ENCODE peak calls at places on chromosomes 3 and 15, in seven cellular contexts. U is nephron progenitor cell, A is cardiac muscle cell, C is bronchial epithelial cell, R is type B pancreatic cell, V is dorsolateral prefrontal cortex, W is HFF-Myc. Q is an unnamed sample.

GRCh38 chr15:43895586-43895985 is 68.8 kb downstream of the WDR76 start:
- DNase-seq in W (no peak), V (no peak), R (no peak), A (no peak), U (no peak), C (no peak), Q (no peak)

GRCh38 chr3:39052613-39053012 is 797 bp downstream of the WDR48 start:
- DNase-seq in W (no peak), A (no peak), R (no peak), U (peak), C (peak), V (no peak), Q (no peak)

GRCh38 chr15:30905821-30906220 is 2.1 kb downstream of the FAN1 start:
- DNase-seq in U (no peak), V (no peak), R (no peak), C (no peak), W (no peak), A (peak), Q (peak)

GRCh38 chr3:23956701-23957100 is 11.6 kb downstream of the NR1D2 start:
- DNase-seq in A (no peak), V (no peak), R (no peak), W (no peak), C (no peak), U (no peak), Q (no peak)

GRCh38 chr3:125480656-125481374 is 39.2 kb downstream of the SNX4 start:
- DNase-seq in W (no peak), U (no peak), V (no peak), A (peak), R (no peak), C (peak), Q (no peak)

GRCh38 chr3:131356006-131356405 is 25.6 kb upstream of the NUDT16 start:
- DNase-seq in A (no peak), W (peak), V (no peak), R (no peak), C (no peak), U (no peak), Q (no peak)

GRCh38 chr3:131250466-131250865 is 131.1 kb upstream of the NUDT16 start:
- DNase-seq in C (peak), W (no peak), R (no peak), V (no peak), A (no peak), U (no peak), Q (no peak)

GRCh38 chr3:42823351-42823750 is 14.1 kb downstream of the ACKR2 start:
- DNase-seq in R (no peak), U (no peak), W (no peak), C (peak), V (no peak), A (no peak), Q (no peak)

GRCh38 chr3:79250746-79251145 is 517.1 kb downstream of the ROBO1 start:
- DNase-seq in W (no peak), C (no peak), V (no peak), U (no peak), R (no peak), A (no peak), Q (no peak)

GRCh38 chr15:32029409-32029861 is 880 bp upstream of the CHRNA7 start:
- DNase-seq in C (no peak), W (no peak), U (peak), R (peak), A (peak), V (peak), Q (no peak)

GRCh38 chr15:94596707-94597106 is 365.3 kb downstream of the MCTP2 start:
- DNase-seq in U (no peak), R (no peak), C (no peak), W (no peak), V (no peak), A (no peak), Q (no peak)

GRCh38 chr3:141237701-141238521 is 6.3 kb downstream of the PXYLP1 start:
- DNase-seq in C (no peak), V (peak), W (no peak), A (peak), R (peak), U (no peak), Q (peak)

GRCh38 chr3:58308728-58309127 is 2.4 kb downstream of the HTD2 start:
- DNase-seq in R (no peak), A (peak), V (no peak), C (no peak), W (no peak), U (no peak), Q (no peak)

GRCh38 chr3:65019412-65020093 is 331.8 kb upstream of the ADAMTS9 start:
- DNase-seq in R (no peak), W (no peak), V (no peak), A (no peak), U (no peak), C (peak), Q (no peak)

GRCh38 chr3:4561661-4562060 is 68.5 kb downstream of the ITPR1 start:
- DNase-seq in W (no peak), U (no peak), R (no peak), V (no peak), C (no peak), A (no peak), Q (no peak)

DNA sequence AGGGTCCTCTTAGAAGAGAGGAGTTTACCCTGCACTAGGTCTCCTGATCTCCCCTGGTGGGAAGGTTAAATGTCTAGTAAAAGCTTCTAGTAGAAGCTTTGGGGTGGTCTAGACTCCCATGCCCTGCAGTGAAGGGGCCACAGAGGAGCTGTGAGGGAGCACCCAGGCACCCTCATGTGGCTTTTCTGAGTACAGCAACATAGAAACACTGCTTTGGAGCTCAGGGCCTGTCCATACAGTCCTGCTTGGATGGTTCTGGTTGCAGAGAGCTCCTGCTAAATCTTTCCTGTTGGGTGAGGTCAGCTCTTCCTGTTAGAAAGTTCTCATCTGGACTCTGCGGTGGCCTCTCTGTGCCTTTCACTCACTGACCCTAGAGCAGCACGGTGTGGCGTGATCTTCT is 47.8 kb downstream of the GPD1L start:
- DNase-seq in R (no peak), C (no peak), A (no peak), W (no peak), V (no peak), U (no peak), Q (no peak)
- TF ChIP-seq CTCF in R (peak), C (peak), A (peak), W (no peak), V (no peak), U (peak), Q (peak)

GRCh38 chr15:45314960-45315359 is 62.9 kb downstream of the SLC28A2 start:
- DNase-seq in A (peak), U (no peak), R (no peak), V (no peak), C (no peak), W (no peak), Q (no peak)
- TF ChIP-seq CTCF in A (peak), U (no peak), R (no peak), V (peak), C (no peak), W (peak), Q (peak)

DNA sequence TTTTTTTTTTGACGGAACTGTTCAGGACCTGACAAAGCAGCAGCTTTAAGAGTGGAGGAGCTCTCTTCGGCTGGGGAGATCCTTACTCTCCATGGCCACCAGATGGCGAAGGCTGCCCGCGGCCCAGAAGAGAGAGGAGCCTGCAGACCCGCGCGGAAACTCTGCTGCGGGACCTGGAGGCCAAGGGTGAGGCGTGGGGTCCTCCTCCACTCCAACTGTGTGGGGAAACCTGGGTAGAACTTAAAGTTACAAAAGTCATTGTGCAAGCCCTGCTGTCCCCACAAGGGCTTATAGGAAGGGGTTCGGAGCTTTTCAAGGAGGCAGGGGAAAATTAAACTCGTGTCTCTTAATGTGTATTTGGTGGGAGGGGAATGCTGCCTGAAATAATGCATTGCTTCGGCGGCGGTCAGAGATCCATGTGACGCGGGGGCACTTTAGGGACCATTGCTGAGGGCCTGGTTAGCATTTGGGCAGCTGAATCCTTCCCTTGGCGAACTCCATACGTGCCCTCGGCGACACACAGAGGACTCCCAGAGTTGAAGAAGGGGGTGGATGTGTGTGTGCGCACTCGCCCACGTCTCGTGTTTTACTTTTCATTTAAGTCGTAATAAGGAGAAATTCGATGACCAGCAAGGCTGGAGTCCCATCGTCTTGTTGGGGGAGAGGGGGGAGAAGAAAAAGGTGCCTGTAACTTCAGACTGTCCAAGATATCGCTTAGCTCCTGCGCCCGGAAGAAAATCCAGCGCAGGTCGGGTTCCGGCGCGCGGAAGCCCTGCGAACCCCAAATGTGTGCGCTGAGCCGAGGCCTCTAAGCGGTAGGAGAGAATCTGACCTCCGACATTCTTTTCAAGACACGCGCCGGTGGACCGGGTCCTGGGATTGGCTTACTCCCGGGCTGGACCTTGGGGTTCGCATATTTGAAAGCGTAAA is 9.7 kb downstream of the EOMES start:
- DNase-seq in V (peak), W (peak), R (peak), C (peak), A (peak), U (peak), Q (no peak)
- TF ChIP-seq CTCF in V (peak), W (peak), R (peak), C (peak), A (peak), U (peak), Q (peak)

DNA sequence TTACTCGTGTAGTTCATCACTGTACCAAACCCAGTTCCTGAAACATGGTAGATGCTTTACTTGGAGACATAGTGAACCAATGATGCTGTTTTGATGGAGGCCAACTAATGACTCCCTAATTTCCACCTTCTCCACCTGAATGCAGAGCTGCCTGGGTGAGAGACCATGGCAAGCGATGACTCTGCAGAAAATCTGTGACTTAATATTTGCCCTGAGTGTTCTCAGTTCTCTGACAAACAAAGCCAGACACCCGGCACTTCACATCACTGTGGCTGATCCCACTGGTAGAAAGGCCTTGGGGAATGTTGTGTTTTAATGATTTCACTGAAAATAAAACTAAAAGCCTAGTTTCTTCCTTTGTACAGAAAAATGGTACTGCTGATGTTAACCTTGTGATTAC is 39.5 kb upstream of the UBE3A start:
- DNase-seq in V (no peak), U (no peak), W (no peak), A (no peak), C (no peak), R (no peak), Q (no peak)
- TF ChIP-seq CTCF in V (no peak), U (no peak), W (no peak), A (no peak), C (no peak), R (no peak), Q (no peak)

DNA sequence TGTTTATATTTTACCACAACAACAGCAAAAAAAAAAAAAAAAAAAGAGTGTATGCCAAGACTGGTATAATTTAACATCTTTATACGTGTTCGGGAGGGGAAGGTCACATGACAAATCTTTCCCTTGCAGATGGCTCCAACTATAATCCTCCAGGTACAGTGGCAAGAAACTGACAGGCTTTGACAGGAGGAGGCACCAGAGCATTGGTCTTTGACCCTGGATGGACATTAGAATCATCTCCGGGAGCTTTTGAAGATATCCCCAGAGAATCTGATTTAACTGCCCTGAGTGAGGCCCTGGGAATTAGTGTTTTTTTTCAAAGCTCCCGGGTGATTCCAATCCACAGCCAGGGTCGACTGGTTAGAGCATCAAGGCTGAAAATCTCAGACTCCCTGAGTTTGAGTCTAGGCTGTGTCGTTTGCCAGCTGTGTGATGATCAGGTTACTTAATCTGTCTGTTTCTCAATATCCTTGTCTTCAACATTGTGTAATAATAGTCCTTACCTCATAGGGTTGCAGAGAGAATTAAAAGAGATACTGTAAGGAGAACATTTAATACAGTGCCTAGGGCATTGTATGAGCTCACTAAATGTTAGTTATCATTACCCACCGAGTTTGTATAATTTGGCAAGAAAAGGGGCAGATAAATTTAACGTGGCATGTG is 8.9 kb upstream of the SEMA5B start:
- DNase-seq in R (no peak), A (peak), U (no peak), V (no peak), W (no peak), C (peak), Q (no peak)
- TF ChIP-seq CTCF in R (no peak), A (no peak), U (no peak), V (no peak), W (no peak), C (no peak), Q (no peak)

Q was measured in osteocyte.